ENCODE peak calls at places on chromosome 6, in six cellular contexts. F is H54; A is activated naive CD8-positive, alpha-beta T cell treated with anti-CD3 and anti-CD28 coated beads, Interleukin-2, amount 50 U/mL, for 16 hours; C is amniotic stem cell; S is NCI-H774; J is MM.1S. W is an unnamed sample.

GRCh38 chr6:141532211-141532610 is 600.5 kb upstream of the GJE1 start:
- DNase-seq in F (no peak), A (no peak), C (no peak), S (no peak), J (no peak), W (no peak)

GRCh38 chr6:548091-548490 is 108.8 kb downstream of the HUS1B start:
- DNase-seq in F (no peak), A (no peak), C (no peak), S (no peak), J (no peak), W (no peak)

GRCh38 chr6:72715119-72715518 is 93.3 kb downstream of the KCNQ5 start:
- DNase-seq in F (no peak), A (no peak), C (no peak), S (no peak), J (no peak), W (no peak)

GRCh38 chr6:15496345-15497131 is 166.3 kb downstream of the DTNBP1 start:
- DNase-seq in F (no peak), A (no peak), C (no peak), S (no peak), J (no peak), W (no peak)

GRCh38 chr6:167122827-167123657 is at the start of gene CCR6:
- DNase-seq in F (no peak), A (no peak), C (no peak), S (no peak), J (no peak), W (no peak)

GRCh38 chr6:31906122-31906521 is 4.2 kb upstream of the ZBTB12 start:
- DNase-seq in F (no peak), A (no peak), C (no peak), S (no peak), J (no peak), W (no peak)

GRCh38 chr6:138031850-138032249 is 75.4 kb downstream of the PERP start:
- DNase-seq in F (no peak), A (no peak), C (no peak), S (no peak), J (no peak), W (no peak)

GRCh38 chr6:46867411-46867810 is 54.3 kb downstream of the ADGRF5 start:
- DNase-seq in F (no peak), A (no peak), C (no peak), S (no peak), J (no peak), W (no peak)

GRCh38 chr6:87213364-87213763 is 58.0 kb downstream of the ZNF292 start:
- DNase-seq in F (no peak), A (no peak), C (no peak), S (no peak), J (no peak), W (no peak)